ENCODE peak calls at places on chromosomes 1 and 21, in five cellular contexts. X, N, G, Z and U are unnamed samples.

GRCh38 chr1:61641578-61642336 is 83.2 kb downstream of the TM2D1 start:
- DNase-seq in X (peak), N (peak), G (peak), Z (peak), U (peak)

GRCh38 chr1:45543599-45544417 is 6.8 kb upstream of the AKR1A1 start:
- DNase-seq in X (no peak), N (peak), G (peak), Z (no peak), U (no peak)

GRCh38 chr1:6004412-6005123 is 12.3 kb upstream of the NPHP4 start:
- DNase-seq in X (no peak), N (no peak), G (no peak), Z (no peak), U (no peak)

GRCh38 chr1:54728027-54728426 is 12.4 kb downstream of the TTC4 start:
- DNase-seq in X (no peak), N (no peak), G (no peak), Z (no peak), U (no peak)

GRCh38 chr1:25926731-25927496 is 20.7 kb upstream of the STMN1 start:
- DNase-seq in X (no peak), N (no peak), G (peak), Z (no peak), U (peak)

GRCh38 chr1:219179293-219179692 is 5.6 kb downstream of the LYPLAL1 start:
- DNase-seq in X (no peak), N (peak), G (no peak), Z (peak), U (no peak)

GRCh38 chr1:199170711-199171110 is 531.9 kb downstream of the PTPRC start:
- DNase-seq in X (no peak), N (no peak), G (no peak), Z (peak), U (no peak)

GRCh38 chr1:54559111-54559548 is 11.1 kb downstream of the ACOT11 start:
- DNase-seq in X (no peak), N (no peak), G (no peak), Z (no peak), U (no peak)

GRCh38 chr1:30034627-30035521 is 688.5 kb downstream of the MATN1 start:
- DNase-seq in X (no peak), N (peak), G (no peak), Z (peak), U (no peak)

GRCh38 chr21:44463716-44464115 is 8.4 kb downstream of the LRRC3 start:
- DNase-seq in X (no peak), N (no peak), G (no peak), Z (no peak), U (no peak)